ENCODE peak calls at places on chromosomes 4 and X, in four cellular contexts. J is kidney epithelial cell, D is progenitor cell of endocrine pancreas, T is foreskin fibroblast. S is an unnamed sample.

GRCh38 chr4:105741548-105741947 is 33.0 kb downstream of the GSTCD start:
- DNase-seq in T (no peak), J (no peak), D (no peak), S (no peak)

GRCh38 chrX:39813631-39814246 is 284.0 kb downstream of the BCOR start:
- DNase-seq in D (no peak), T (peak; percentile 78), J (no peak), S (no peak)

GRCh38 chr4:66855956-66856355 is 689.3 kb downstream of the CENPC start:
- DNase-seq in J (no peak), T (no peak), D (no peak), S (no peak)

GRCh38 chrX:119734897-119735339 is 23.5 kb upstream of the SOWAHD start:
- DNase-seq in J (no peak), D (no peak), T (no peak), S (no peak)

GRCh38 chr4:188387134-188387791 is 248.0 kb downstream of the TRIML1 start:
- DNase-seq in J (peak; percentile 63), T (no peak), D (no peak), S (no peak)

GRCh38 chr4:26884486-26884988 is 23.9 kb downstream of the STIM2 start:
- DNase-seq in T (no peak), D (no peak), J (no peak), S (peak; percentile 43)

GRCh38 chr4:35087216-35087615 is 1157.1 kb downstream of the ARAP2 start:
- DNase-seq in T (no peak), J (no peak), D (no peak), S (no peak)

GRCh38 chr4:101306225-101306624 is 41.1 kb downstream of the PPP3CA start:
- DNase-seq in D (no peak), J (no peak), T (no peak), S (peak; percentile 13)

GRCh38 chr4:64341711-64342110 is 67.5 kb downstream of the TECRL start:
- DNase-seq in T (no peak), J (no peak), D (no peak), S (no peak)

GRCh38 chr4:177185151-177185550 is 124.5 kb upstream of the NEIL3 start:
- DNase-seq in J (no peak), D (no peak), T (no peak), S (no peak)

GRCh38 chr4:91113130-91113706 is 986.0 kb downstream of the CCSER1 start:
- DNase-seq in D (no peak), J (no peak), T (no peak), S (no peak)

GRCh38 chr4:97950836-97951235 is 192.4 kb downstream of the STPG2 start:
- DNase-seq in T (no peak), D (no peak), J (no peak), S (no peak)

GRCh38 chr4:75254745-75255144 is 259.5 kb downstream of the RCHY1 start:
- DNase-seq in J (no peak), D (no peak), T (no peak), S (no peak)

GRCh38 chr4:6390357-6390756 is 82.1 kb downstream of the PPP2R2C start:
- DNase-seq in T (no peak), J (no peak), D (no peak), S (no peak)

GRCh38 chr4:112853662-112854256 is 195.7 kb upstream of the ANK2 start:
- DNase-seq in T (no peak), D (no peak), J (no peak), S (no peak)

GRCh38 chrX:16268206-16268605 is 100.9 kb downstream of the MAGEB17 start:
- DNase-seq in D (no peak), T (no peak), J (no peak), S (no peak)

GRCh38 chr4:129046055-129046959 is 47.0 kb downstream of the SCLT1 start:
- DNase-seq in D (no peak), T (no peak), J (no peak), S (no peak)

GRCh38 chr4:82890602-82890912 is 396 bp downstream of the SEC31A start:
- DNase-seq in D (no peak), T (no peak), J (no peak), S (no peak)

GRCh38 chrX:41563881-41564280 is 116.7 kb downstream of the NYX start:
- DNase-seq in J (no peak), T (no peak), D (no peak), S (no peak)

GRCh38 chrX:18652636-18653035 is 19.3 kb downstream of the RS1 start:
- DNase-seq in T (no peak), J (no peak), D (no peak), S (no peak)

GRCh38 chr4:108372678-108373077 is 203.9 kb upstream of the LEF1 start:
- DNase-seq in D (no peak), J (no peak), T (no peak), S (peak; percentile 58)

GRCh38 chr4:184955636-184956035 is 62.7 kb upstream of the HELT start:
- DNase-seq in J (no peak), D (no peak), T (no peak), S (no peak)

GRCh38 chr4:142815834-142816233 is 30.3 kb downstream of the INPP4B start:
- DNase-seq in J (peak; percentile 69), D (no peak), T (peak; percentile 80), S (peak; percentile 50)

GRCh38 chr4:3679851-3680311 is 86.3 kb upstream of the ADRA2C start:
- DNase-seq in D (no peak), J (no peak), T (no peak), S (no peak)

GRCh38 chr4:159227378-159227777 is 124.5 kb downstream of the RAPGEF2 start:
- DNase-seq in T (no peak), J (no peak), D (no peak), S (no peak)

GRCh38 chrX:104370089-104370488 is 115.4 kb upstream of the ESX1 start:
- DNase-seq in D (no peak), J (no peak), T (no peak), S (no peak)

GRCh38 chr4:76784237-76784636 is 113.7 kb downstream of the SOWAHB start:
- DNase-seq in T (no peak), D (no peak), J (no peak), S (peak; percentile 15)
- TF ChIP-seq CTCF in T (no peak), D (no peak), J (no peak), S (no peak)

DNA sequence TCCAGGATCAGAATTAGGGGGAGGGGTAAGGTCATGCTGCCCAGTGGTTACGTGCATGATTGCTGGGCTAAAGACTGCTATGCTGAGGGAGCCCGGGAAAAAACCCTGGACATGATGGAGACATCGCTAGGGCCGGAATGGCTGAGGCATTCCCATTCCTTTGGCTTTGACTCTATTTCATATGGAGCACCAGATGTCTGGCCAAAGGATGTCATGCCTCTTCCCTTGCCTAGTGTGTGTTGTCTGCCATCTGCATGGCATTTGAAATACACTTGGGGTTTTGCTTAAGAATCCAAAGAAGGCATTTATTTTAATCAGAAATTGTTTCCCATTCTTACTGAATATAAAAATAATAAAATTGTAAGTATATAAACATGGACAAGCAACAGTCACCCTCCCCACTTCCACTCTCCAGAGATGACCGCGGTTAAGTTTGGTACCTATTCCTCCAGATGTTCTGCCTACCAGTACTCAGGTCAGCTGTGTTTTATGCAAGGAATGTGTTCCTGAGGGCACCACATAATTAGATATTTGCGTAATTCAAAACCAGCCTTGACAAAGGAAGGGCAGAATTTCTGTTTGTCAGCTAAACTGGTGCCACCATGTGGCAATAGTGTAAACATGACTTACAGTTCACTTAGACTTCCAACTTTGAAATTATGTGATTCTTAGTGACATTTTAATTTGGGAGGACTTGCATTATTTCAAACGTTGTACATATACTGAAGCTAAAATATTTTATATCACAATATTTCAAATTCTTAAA is 105.9 kb downstream of the CT47B1 start:
- DNase-seq in D (no peak), T (peak; percentile 68), J (peak; percentile 21), S (peak; percentile 6)
- TF ChIP-seq CTCF in D (peak; percentile 35), T (peak; percentile 12), J (peak; percentile 26), S (no peak)

DNA sequence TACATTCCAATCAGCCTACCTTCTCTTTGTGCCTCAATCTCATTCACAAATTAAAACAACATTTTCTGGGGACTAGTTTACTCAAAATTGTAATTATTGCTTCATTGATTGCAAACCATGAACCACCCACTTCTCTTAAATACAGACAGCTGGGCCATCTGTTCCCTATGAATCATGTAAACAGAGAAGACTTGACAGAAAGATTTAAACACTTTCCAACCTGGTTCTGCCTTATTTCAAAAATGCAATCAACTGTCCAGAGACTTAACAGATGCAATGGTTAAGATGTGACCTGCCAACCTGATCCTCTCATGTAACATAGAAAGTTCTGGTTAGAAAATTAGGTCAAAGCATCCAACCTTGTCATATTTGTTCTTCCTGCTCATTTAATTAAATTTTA is 20.8 kb upstream of the SERTM2 start:
- DNase-seq in D (no peak), J (no peak), T (no peak), S (no peak)
- TF ChIP-seq CTCF in D (no peak), J (no peak), T (no peak), S (no peak)

GRCh38 chr4:109574443-109574850 is 14.4 kb downstream of the MCUB start:
- DNase-seq in J (no peak), D (no peak), T (peak; percentile 14), S (no peak)
- TF ChIP-seq CTCF in J (no peak), D (no peak), T (no peak), S (no peak)

DNA sequence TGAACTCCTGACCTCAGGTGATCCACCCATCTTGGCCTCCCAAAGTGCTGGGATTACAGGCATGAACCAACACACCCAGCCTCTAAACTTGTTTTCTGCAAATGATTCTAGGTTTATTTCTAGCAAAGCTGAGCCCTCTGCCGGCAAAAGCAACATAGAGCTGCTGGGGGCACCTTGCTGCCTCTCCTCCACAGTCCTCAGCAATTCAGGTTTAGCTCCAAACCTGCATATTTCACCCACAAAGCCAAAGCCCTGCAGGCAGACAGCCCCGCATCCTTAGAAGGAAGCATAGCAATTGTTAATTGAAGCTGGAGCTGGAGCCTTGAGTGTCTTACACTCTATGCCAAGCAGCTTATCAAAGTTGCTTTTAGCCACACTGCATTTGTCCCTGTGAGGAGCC is 24.9 kb upstream of the OCIAD2 start:
- DNase-seq in T (no peak), D (no peak), J (no peak), S (no peak)
- TF ChIP-seq CTCF in T (peak; percentile 16), D (no peak), J (no peak), S (no peak)

GRCh38 chr4:1130318-1131186 is 17.2 kb upstream of the RNF212 start:
- DNase-seq in T (peak; percentile 62), J (peak; percentile 34), D (peak; percentile 55), S (peak; percentile 72)
- TF ChIP-seq CTCF in T (peak; percentile 100), J (peak; percentile 99), D (peak; percentile 99), S (peak; percentile 99)

GRCh38 chr4:172377486-172378140 is 564.4 kb downstream of the GALNTL6 start:
- DNase-seq in D (no peak), J (no peak), T (no peak), S (no peak)
- TF ChIP-seq CTCF in D (no peak), J (no peak), T (no peak), S (no peak)

GRCh38 chr4:23717528-23718248 is 172.2 kb downstream of the PPARGC1A start:
- DNase-seq in D (no peak), J (no peak), T (peak; percentile 12), S (peak; percentile 3)
- TF ChIP-seq CTCF in D (peak; percentile 52), J (peak; percentile 39), T (peak; percentile 31), S (peak; percentile 31)

S was measured in activated CD8-positive, alpha-beta T cell treated with anti-CD3 and anti-CD28 coated beads for 36 hours.